ENCODE peak calls at places on chromosomes 11 and 22, in four cellular contexts. Z, Q, T and F are unnamed samples.
A peak's percentile ranks its signal among the peaks of the same experiment; 100 is the strongest.

GRCh38 chr11:127996825-127997224 is 590.5 kb downstream of the ETS1 start:
- DNase-seq in Z (no peak), Q (no peak), T (no peak), F (no peak)

GRCh38 chr11:28815110-28815509 is 706.9 kb downstream of the METTL15 start:
- DNase-seq in Z (no peak), Q (no peak), T (no peak), F (no peak)

GRCh38 chr11:10902301-10902700 is 44.4 kb upstream of the ZBED5 start:
- DNase-seq in Z (no peak), Q (no peak), T (no peak), F (no peak)

GRCh38 chr11:67056640-67057409 is at the start of gene RHOD:
- DNase-seq in Z (peak; percentile 86), Q (no peak), T (no peak), F (no peak)

GRCh38 chr11:61921446-61921845 is 4.1 kb upstream of the RAB3IL1 start:
- DNase-seq in Z (peak; percentile 31), Q (no peak), T (no peak), F (no peak)

GRCh38 chr22:33896801-33897620 is 23.3 kb downstream of the LARGE1 start:
- DNase-seq in Z (no peak), Q (no peak), T (no peak), F (peak; percentile 77)

GRCh38 chr11:131274233-131274632 is 96.2 kb upstream of the NTM start:
- DNase-seq in Z (no peak), Q (no peak), T (no peak), F (no peak)

GRCh38 chr22:24510694-24511625 is 15.8 kb downstream of the UPB1 start:
- DNase-seq in Z (no peak), Q (no peak), T (peak; percentile 51), F (no peak)

GRCh38 chr11:28835790-28836189 is 727.6 kb downstream of the METTL15 start:
- DNase-seq in Z (no peak), Q (no peak), T (no peak), F (no peak)

GRCh38 chr22:33875316-33875715 is 45.0 kb downstream of the LARGE1 start:
- DNase-seq in Z (no peak), Q (no peak), T (no peak), F (no peak)

GRCh38 chr22:47163876-47164513 is 401.5 kb downstream of the TBC1D22A start:
- DNase-seq in Z (no peak), Q (no peak), T (no peak), F (no peak)

GRCh38 chr11:68974421-68975194 is 6.2 kb downstream of the MRGPRD start:
- DNase-seq in Z (peak; percentile 63), Q (no peak), T (no peak), F (peak; percentile 36)

GRCh38 chr22:38243007-38243775 is 29.6 kb downstream of the TMEM184B start:
- DNase-seq in Z (no peak), Q (no peak), T (peak; percentile 74), F (no peak)

GRCh38 chr22:20124083-20124787 is 7.2 kb upstream of the TRMT2A start:
- DNase-seq in Z (no peak), Q (no peak), T (no peak), F (no peak)

GRCh38 chr11:125950696-125951645 is 5.1 kb downstream of the VSIG10L2 start:
- DNase-seq in Z (no peak), Q (no peak), T (no peak), F (no peak)

GRCh38 chr11:47393163-47394049 is 15.0 kb upstream of the SLC39A13 start:
- DNase-seq in Z (no peak), Q (no peak), T (no peak), F (no peak)

GRCh38 chr11:106424111-106424510 is 346.6 kb downstream of the AASDHPPT start:
- DNase-seq in Z (no peak), Q (no peak), T (no peak), F (no peak)

GRCh38 chr11:128474036-128474874 is 113.1 kb downstream of the ETS1 start:
- DNase-seq in Z (no peak), Q (no peak), T (no peak), F (no peak)

GRCh38 chr22:44448271-44448780 is 49.7 kb downstream of the RTL6 start:
- DNase-seq in Z (no peak), Q (no peak), T (no peak), F (no peak)

GRCh38 chr11:119835804-119836203 is 106.8 kb upstream of the NECTIN1 start:
- DNase-seq in Z (no peak), Q (no peak), T (no peak), F (no peak)

GRCh38 chr22:45425531-45426265 is 12.2 kb downstream of the RIBC2 start:
- DNase-seq in Z (no peak), Q (no peak), T (no peak), F (no peak)

GRCh38 chr11:30801357-30801756 is 215.2 kb upstream of the MPPED2 start:
- DNase-seq in Z (no peak), Q (no peak), T (peak; percentile 1), F (no peak)

GRCh38 chr11:75792127-75792731 is 22.8 kb upstream of the UVRAG start:
- DNase-seq in Z (no peak), Q (no peak), T (no peak), F (no peak)

GRCh38 chr22:46070215-46070721 is 80.1 kb upstream of the PPARA start:
- DNase-seq in Z (peak; percentile 74), Q (no peak), T (peak; percentile 10), F (no peak)

GRCh38 chr11:82718307-82718706 is 15.4 kb downstream of the FAM181B start:
- DNase-seq in Z (peak; percentile 54), Q (no peak), T (peak; percentile 7), F (no peak)

DNA sequence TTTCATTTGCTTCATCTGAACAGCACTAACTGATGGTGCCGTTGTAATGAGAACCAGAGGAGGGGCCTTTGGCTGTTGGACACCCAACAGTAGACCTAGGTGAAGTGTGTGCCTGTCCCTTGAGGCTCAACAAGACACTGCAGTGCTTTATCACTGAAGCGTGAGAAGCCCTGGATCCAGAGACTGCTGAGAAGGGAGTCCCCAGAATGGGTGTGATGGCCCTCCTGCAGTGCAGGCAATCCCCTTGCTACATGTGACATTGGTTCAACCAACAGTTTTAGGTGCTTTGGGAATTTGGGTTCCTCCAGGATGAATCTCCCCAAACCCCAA is 125.6 kb downstream of the BRD1 start:
- DNase-seq in Z (no peak), Q (no peak), T (no peak), F (no peak)
- TF ChIP-seq YY1 in Z (no peak), Q (no peak), T (no peak), F (no peak)

GRCh38 chr11:64898541-64898940 is 18.5 kb downstream of the ATG2A start:
- DNase-seq in Z (no peak), Q (no peak), T (no peak), F (no peak)

GRCh38 chr11:64902102-64902900 is 14.7 kb downstream of the ATG2A start:
- DNase-seq in Z (no peak), Q (no peak), T (no peak), F (no peak)

GRCh38 chr11:64900774-64901173 is 16.2 kb downstream of the ATG2A start:
- DNase-seq in Z (no peak), Q (no peak), T (no peak), F (no peak)

GRCh38 chr11:64898076-64898445 is 18.9 kb downstream of the ATG2A start:
- DNase-seq in Z (no peak), Q (no peak), T (no peak), F (no peak)

DNA sequence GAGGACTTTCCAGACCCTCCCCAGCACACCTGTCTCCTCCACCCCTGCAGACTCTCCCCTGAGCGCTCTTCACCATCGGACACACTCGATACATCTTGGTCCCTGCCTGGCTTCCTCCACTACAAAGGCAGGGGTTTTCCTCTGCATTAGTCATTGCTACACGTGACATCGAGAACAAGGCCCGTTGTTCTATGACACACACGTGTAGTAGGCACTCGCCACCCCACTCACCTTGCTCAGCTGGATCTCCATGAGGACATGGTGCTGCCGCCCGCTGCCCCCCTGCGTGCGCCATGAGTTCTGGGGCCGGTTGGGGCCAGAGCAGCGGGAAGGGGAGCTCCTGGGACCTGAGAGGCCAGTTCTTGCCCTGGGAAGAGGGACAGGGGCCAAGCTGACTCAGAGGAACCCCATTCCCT is 16.7 kb downstream of the ATG2A start:
- DNase-seq in Z (no peak), Q (no peak), T (no peak), F (no peak)
- H3K9ac ChIP-seq in Z (no peak overlapping the region), Q (no peak overlapping the region), T (no peak overlapping the region), F (no peak overlapping the region)

DNA sequence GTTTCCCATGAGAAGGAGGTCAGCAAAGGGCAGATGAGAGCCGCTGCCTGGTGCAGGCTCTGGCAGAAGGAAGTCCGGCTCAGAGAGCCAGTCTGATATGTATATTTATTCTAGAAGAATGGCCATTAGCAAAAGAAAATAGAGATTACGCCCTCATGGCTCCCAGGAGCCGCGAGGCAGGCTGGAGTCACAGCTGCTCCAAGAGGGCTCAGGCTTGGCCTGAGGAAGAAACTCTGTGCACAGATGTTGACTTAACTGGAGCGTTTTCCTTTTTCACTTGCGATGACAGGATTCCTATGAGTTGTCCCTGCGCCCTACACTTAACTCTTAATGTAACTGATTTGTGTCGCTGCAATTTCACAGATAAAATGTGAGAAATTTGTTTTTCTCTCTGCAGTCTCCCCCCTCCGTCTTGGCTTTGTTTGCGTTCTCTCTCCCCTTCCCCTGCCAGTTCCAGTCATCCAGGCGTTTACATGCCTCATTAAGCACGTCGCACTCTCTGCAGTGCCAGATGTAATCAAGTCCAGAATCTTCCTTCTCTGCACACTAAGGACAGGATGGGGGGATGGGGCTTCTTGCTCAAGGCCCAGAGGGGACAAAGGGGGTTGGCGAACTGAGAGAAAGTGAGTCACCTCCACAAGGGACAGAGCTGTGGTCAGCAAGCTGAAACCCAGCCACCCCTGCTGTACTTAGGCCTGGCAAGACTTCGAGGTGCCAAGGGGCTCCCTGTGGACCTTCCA is 1060.1 kb downstream of the NTM start:
- DNase-seq in Z (no peak), Q (no peak), T (no peak), F (no peak)
- TF ChIP-seq SUZ12 in Z (no peak), Q (no peak), T (no peak), F (no peak)

GRCh38 chr11:45757672-45758071 is 47.3 kb upstream of the SLC35C1 start:
- DNase-seq in Z (no peak), Q (no peak), T (no peak), F (no peak)

GRCh38 chr11:45754746-45755145 is 50.2 kb upstream of the SLC35C1 start:
- DNase-seq in Z (no peak), Q (no peak), T (no peak), F (no peak)

GRCh38 chr11:45754261-45754709 is 50.7 kb upstream of the SLC35C1 start:
- DNase-seq in Z (no peak), Q (no peak), T (peak; percentile 21), F (no peak)

GRCh38 chr11:45755281-45755859 is 49.6 kb upstream of the SLC35C1 start:
- DNase-seq in Z (no peak), Q (no peak), T (no peak), F (no peak)

GRCh38 chr11:45756384-45757010 is 48.5 kb upstream of the SLC35C1 start:
- DNase-seq in Z (no peak), Q (no peak), T (no peak), F (peak; percentile 50)
- TF ChIP-seq YY1 in Z (no peak), Q (no peak), T (no peak), F (no peak)

DNA sequence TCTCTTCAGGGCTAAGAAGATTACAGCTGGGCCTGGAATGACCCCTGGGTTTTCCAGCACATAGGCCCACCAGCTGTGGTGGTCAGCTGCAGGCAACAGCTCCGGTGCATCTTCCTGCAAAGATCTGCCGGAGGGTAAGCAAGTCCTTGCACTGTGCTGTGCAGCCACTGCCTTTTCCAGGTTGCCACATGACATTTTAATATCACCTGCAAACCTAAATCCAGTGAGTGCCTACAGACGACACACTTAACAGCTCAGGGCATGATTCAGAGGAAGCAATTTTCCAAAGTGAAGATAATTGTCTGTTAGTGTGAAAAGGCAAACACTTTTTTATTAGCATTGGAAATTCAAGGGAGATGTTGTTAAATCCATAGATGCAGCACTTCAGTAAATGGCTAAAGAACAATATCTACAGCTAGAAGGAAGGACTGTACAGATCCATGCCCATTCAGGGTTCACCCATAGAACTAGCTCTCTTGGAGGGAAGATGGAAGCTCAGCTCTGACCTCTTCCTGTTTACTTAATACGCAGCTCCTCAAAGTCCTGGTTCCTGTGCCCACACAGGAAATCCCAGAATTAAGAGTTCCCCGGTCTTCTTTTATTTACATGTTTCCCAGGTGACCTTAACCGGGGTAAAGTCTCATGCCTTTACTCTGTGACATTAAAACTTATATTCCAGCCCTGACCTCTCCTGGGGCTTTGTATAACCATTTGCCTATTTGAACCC is 13.3 kb upstream of the NRIP3 start:
- DNase-seq in Z (no peak), Q (no peak), T (no peak), F (no peak)
- H3K9ac ChIP-seq in Z (no peak overlapping the region), Q (no peak overlapping the region), T (no peak overlapping the region), F (no peak overlapping the region)